ENCODE peak calls at places on chromosomes 12 and 14, in four cellular contexts. B, G, L and C are unnamed samples.

GRCh38 chr12:59459966-59460365 is 135.9 kb upstream of the SLC16A7 start:
- DNase-seq in G (no peak), B (no peak), L (peak; percentile 10), C (no peak)

GRCh38 chr14:52051251-52051650 is 17.6 kb downstream of the NID2 start:
- DNase-seq in G (no peak), B (no peak), L (no peak), C (no peak)

GRCh38 chr12:64450711-64451486 is 1.0 kb upstream of the TBK1 start:
- DNase-seq in B (peak; percentile 4), L (peak; percentile 18), G (no peak), C (peak; percentile 40)

GRCh38 chr12:26195250-26195640 is at the start of gene SSPN:
- DNase-seq in B (peak; percentile 13), G (peak; percentile 78), L (peak; percentile 69), C (peak; percentile 68)

GRCh38 chr12:92416385-92416812 is 270.8 kb upstream of the BTG1 start:
- DNase-seq in B (no peak), L (no peak), G (no peak), C (no peak)

GRCh38 chr12:104966677-104967076 is 8.6 kb upstream of the SLC41A2 start:
- DNase-seq in L (no peak), G (no peak), B (no peak), C (no peak)

GRCh38 chr12:51721281-51721940 is 127.1 kb downstream of the FIGNL2 start:
- DNase-seq in G (peak; percentile 23), B (peak; percentile 21), L (peak; percentile 12), C (no peak)

GRCh38 chr12:92753976-92754885 is 51.4 kb downstream of the PLEKHG7 start:
- DNase-seq in G (no peak), L (no peak), B (no peak), C (no peak)

GRCh38 chr12:29241821-29242591 is 92.9 kb downstream of the FAR2 start:
- DNase-seq in G (no peak), B (peak; percentile 5), L (peak; percentile 69), C (no peak)

GRCh38 chr12:53985358-53985899 is 483 bp downstream of the HOXC10 start:
- DNase-seq in G (no peak), L (no peak), B (no peak), C (no peak)

GRCh38 chr12:42284157-42284556 is 41.7 kb downstream of the ZCRB1 start:
- DNase-seq in B (no peak), L (no peak), G (no peak), C (no peak)

GRCh38 chr12:47884501-47884900 is 20.3 kb downstream of the VDR start:
- DNase-seq in L (no peak), B (no peak), G (no peak), C (no peak)

GRCh38 chr12:34345801-34346200 is 323.5 kb downstream of the ALG10 start:
- DNase-seq in L (no peak), B (no peak), G (no peak), C (peak; percentile 52)
- H3K9me3 ChIP-seq in L (no peaks in the 10 kb centered on the region), B (no peaks in the 10 kb centered on the region), G (no peaks in the 10 kb centered on the region), C (no peaks in the 10 kb centered on the region)

GRCh38 chr14:78341827-78342389 is 171.7 kb downstream of the NRXN3 start:
- DNase-seq in G (no peak), B (no peak), L (no peak), C (no peak)
- H3K9me3 ChIP-seq in G (no peaks in the 10 kb centered on the region), B (no peaks in the 10 kb centered on the region), L (no peaks in the 10 kb centered on the region), C (no peaks in the 10 kb centered on the region)

DNA sequence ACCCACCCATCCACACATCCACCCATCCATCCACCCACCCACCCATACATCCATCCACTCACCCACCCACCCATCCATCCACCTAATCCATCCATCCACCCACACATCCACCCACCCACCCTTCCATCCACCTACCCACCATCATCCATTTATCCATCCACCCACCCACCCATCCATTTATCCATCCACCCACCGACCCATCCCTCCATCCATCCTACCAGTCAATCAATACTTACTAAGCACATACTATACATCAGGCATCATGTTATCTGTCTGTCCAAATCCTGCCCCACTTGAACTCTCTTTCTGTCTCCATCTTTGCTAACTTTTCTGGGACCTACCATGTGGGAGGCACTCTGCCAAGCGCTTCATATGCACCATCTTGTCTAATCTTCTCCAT is 15.4 kb downstream of the GALNT9 start:
- DNase-seq in L (no peak), G (no peak), B (no peak), C (no peak)
- H3K9me3 ChIP-seq in L (no peaks in the 10 kb centered on the region), G (no peaks in the 10 kb centered on the region), B (peaks cover 3% of the 10 kb centered on the region), C (peaks cover 5% of the 10 kb centered on the region)

DNA sequence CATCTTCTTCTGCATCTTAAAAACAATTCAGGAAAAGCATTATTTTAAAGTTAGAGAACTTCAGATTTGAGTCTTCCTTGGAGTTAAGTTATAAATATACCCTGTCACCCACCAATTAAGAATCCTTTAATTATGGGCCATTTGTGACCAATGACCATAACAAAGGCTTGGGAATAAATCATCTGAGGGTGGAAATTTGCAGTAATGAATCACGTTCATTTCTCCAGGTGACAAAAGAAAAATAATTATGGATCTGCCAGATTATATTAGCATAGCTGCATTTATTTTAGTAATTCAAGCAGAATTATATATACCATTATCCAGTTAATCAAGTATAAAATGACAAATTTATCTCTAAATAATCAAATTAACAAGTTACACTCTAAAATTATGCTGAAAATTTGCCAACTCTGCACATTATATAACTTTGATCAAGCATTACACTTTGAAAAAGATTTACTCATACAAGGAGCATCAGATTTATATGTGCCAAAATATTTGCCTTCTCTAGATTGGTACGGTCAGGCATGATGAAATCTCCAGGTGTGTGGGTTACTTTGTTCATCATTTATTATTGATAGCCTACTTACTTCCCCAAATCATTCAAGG is at the start of gene OR4K14:
- DNase-seq in B (no peak), G (no peak), L (no peak), C (no peak)
- H3K9me3 ChIP-seq in B (no peaks in the 10 kb centered on the region), G (no peaks in the 10 kb centered on the region), L (no peaks in the 10 kb centered on the region), C (no peaks in the 10 kb centered on the region)

DNA sequence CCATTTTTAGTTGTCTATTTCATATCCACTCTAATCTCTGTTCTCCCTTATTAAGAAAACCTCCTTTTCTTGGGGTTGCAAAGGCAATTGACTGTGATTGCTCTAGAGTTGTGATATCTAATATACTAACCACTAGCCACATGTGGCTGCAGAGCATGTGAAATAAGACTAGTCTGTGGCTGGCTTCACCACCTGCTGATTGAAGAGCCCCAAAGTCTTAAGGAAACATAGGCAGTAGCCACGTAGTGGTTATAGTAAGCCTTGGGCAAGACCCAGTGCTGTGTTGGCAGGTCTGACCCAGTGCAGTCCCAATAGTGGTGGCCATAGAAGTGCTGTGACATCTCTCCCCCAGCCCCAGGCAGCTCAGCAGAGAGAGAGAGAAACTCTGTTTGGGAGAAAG is 28.4 kb upstream of the ATP2B1 start:
- DNase-seq in B (no peak), L (no peak), G (no peak), C (no peak)
- H3K9me3 ChIP-seq in B (peaks cover 30% of the 10 kb centered on the region), L (peaks cover 8% of the 10 kb centered on the region), G (no peaks in the 10 kb centered on the region), C (peaks cover 13% of the 10 kb centered on the region)

DNA sequence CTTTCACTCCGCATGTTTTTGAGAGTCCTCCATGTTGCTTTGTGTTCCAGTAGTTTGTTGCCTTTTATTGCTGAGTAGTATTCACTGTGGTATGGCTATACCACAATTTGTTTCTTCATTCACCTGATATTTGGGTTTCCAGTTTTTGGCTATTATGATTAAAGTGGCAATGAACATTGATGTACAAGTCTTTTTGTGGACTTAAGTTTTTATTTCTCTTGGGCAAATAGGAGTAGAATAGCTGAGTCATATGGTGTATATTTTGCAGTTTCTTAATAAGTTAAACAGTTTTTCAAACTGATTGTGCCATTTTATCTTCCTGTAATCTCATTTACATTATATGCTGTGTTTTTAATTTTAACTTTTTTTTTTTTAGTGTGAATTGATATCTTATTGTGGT is 16.2 kb downstream of the ADIPOR2 start:
- DNase-seq in B (no peak), G (no peak), L (no peak), C (no peak)
- H3K9me3 ChIP-seq in B (no peaks in the 10 kb centered on the region), G (no peaks in the 10 kb centered on the region), L (no peaks in the 10 kb centered on the region), C (no peaks in the 10 kb centered on the region)

GRCh38 chr12:132952371-132953162 is 3.5 kb downstream of the ZNF605 start:
- DNase-seq in L (no peak), B (no peak), G (no peak), C (no peak)
- H3K9me3 ChIP-seq in L (peaks cover 30% of the 10 kb centered on the region), B (peaks cover 22% of the 10 kb centered on the region), G (no peaks in the 10 kb centered on the region), C (peaks cover 41% of the 10 kb centered on the region)

DNA sequence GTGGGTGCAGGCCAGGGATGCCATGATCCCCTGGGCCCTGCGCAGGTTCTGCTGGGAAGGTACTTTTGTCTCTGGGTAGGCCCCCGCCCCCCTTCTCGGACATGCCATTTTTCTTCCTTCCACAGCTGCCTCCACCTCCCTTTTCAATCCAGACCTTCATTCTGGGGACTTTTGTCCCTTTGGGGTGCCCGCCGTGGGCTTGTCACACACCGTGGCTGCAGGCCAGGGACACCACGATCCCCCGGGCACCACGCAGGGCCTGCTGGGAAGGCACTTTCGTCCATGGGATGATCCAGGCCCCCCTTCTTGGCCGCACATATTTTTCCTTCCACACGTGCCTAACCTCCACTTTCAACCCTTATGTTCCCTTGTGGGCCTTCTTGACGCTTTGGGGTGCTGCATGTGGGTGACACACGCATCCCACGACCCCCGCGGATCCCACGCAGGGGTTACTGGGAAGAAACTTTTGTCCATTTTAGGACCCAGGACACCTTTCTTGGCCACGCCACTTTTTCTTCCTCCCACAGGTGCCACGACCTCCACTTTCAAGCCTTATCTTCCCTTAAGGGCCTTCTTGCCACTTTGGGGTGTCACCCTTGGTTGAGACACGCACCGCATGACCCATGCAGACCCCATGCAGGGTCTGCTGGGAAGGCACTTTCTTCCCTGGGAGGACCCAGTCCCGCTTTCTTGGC is 272.5 kb downstream of the ALG10 start:
- DNase-seq in B (no peak), L (no peak), G (no peak), C (peak; percentile 19)
- H3K9me3 ChIP-seq in B (no peaks in the 10 kb centered on the region), L (no peaks in the 10 kb centered on the region), G (no peaks in the 10 kb centered on the region), C (peaks cover 38% of the 10 kb centered on the region)